ENCODE peak calls at places on chromosome 19, in ten cellular contexts. Q, T, H, J, X, K, Y, Z, W and C are unnamed samples.

GRCh38 chr19:57096640-57097361 is 23.0 kb upstream of the USP29 start:
- DNase-seq in Q (no peak), T (no peak), H (no peak), J (no peak), X (no peak), K (no peak), Y (peak; percentile 70), Z (no peak), W (no peak), C (no peak)

GRCh38 chr19:10718205-10719196 is 622 bp downstream of the DNM2 start:
- DNase-seq in Q (no peak), T (no peak), H (peak; percentile 29), J (no peak), X (no peak), K (peak; percentile 72), Y (peak; percentile 70), Z (no peak), W (peak; percentile 66), C (peak; percentile 62)

GRCh38 chr19:54316746-54317107 is 3.8 kb upstream of the LILRA5 start:
- DNase-seq in Q (no peak), T (peak; percentile 65), H (no peak), J (no peak), X (no peak), K (no peak), Y (peak; percentile 27), Z (no peak), W (no peak), C (no peak)

GRCh38 chr19:10292206-10292788 is 2.5 kb downstream of the ICAM5 start:
- DNase-seq in Q (peak; percentile 91), T (peak; percentile 84), H (peak; percentile 65), J (no peak), X (no peak), K (peak; percentile 84), Y (peak; percentile 84), Z (peak; percentile 83), W (peak; percentile 72), C (peak; percentile 64)

GRCh38 chr19:40571831-40572495 is 4.7 kb upstream of the SHKBP1 start:
- DNase-seq in Q (no peak), T (no peak), H (no peak), J (no peak), X (no peak), K (no peak), Y (no peak), Z (no peak), W (no peak), C (no peak)

GRCh38 chr19:44807652-44808462 is 1.0 kb upstream of the BCAM start:
- DNase-seq in Q (peak; percentile 81), T (no peak), H (peak; percentile 63), J (no peak), X (peak; percentile 36), K (no peak), Y (peak; percentile 94), Z (no peak), W (peak; percentile 33), C (no peak)

GRCh38 chr19:2434267-2434666 is 6.9 kb upstream of the TIMM13 start:
- DNase-seq in Q (no peak), T (no peak), H (no peak), J (no peak), X (no peak), K (no peak), Y (no peak), Z (no peak), W (no peak), C (no peak)

GRCh38 chr19:19749332-19750130 is 16.6 kb upstream of the ZNF14 start:
- DNase-seq in Q (no peak), T (no peak), H (no peak), J (no peak), X (no peak), K (no peak), Y (no peak), Z (no peak), W (no peak), C (no peak)

GRCh38 chr19:17490411-17490810 is 20.1 kb downstream of the SLC27A1 start:
- DNase-seq in Q (no peak), T (no peak), H (no peak), J (no peak), X (no peak), K (no peak), Y (peak; percentile 72), Z (no peak), W (no peak), C (no peak)

GRCh38 chr19:14943601-14944000 is 2.3 kb downstream of the OR7C2 start:
- DNase-seq in Q (no peak), T (no peak), H (no peak), J (no peak), X (no peak), K (no peak), Y (no peak), Z (no peak), W (no peak), C (no peak)

GRCh38 chr19:47305309-47305751 is 4.3 kb upstream of the C5AR1 start:
- DNase-seq in Q (peak; percentile 72), T (peak; percentile 79), H (peak; percentile 75), J (peak; percentile 78), X (peak; percentile 57), K (peak; percentile 71), Y (peak; percentile 71), Z (peak; percentile 58), W (peak; percentile 51), C (peak; percentile 89)

GRCh38 chr19:35995655-35995993 is 636 bp downstream of the SDHAF1 start:
- DNase-seq in Q (peak; percentile 75), T (no peak), H (no peak), J (no peak), X (no peak), K (peak; percentile 62), Y (peak; percentile 60), Z (no peak), W (no peak), C (peak; percentile 74)

GRCh38 chr19:44592451-44592890 is 20.9 kb upstream of the IGSF23 start:
- DNase-seq in Q (no peak), T (no peak), H (no peak), J (no peak), X (no peak), K (no peak), Y (no peak), Z (no peak), W (no peak), C (no peak)

GRCh38 chr19:43372462-43372861 is 19.0 kb downstream of the CD177 start:
- DNase-seq in Q (no peak), T (no peak), H (no peak), J (no peak), X (no peak), K (no peak), Y (no peak), Z (no peak), W (no peak), C (no peak)

GRCh38 chr19:55368701-55369563 is 1.3 kb downstream of the IL11 start:
- DNase-seq in Q (peak; percentile 61), T (no peak), H (no peak), J (no peak), X (no peak), K (peak; percentile 52), Y (peak; percentile 75), Z (no peak), W (peak; percentile 86), C (no peak)